ENCODE peak calls at places on chromosomes 5 and 9, in ten cellular contexts. F is esophagus squamous epithelium; N is tibial artery; S is psoas muscle; J is A549; I is ascending aorta; E is PC-3; C is transverse colon; H is CD8-positive, alpha-beta T cell; K is AG04450. P is an unnamed sample.

GRCh38 chr5:37272564-37272963 is 23.4 kb upstream of the CPLANE1 start:
- DNase-seq in J (peak; percentile 41), N (no peak), F (no peak), K (no peak), E (peak; percentile 84), H (no peak), C (peak; percentile 30), S (no peak), I (no peak), P (peak; percentile 22)

GRCh38 chr5:95731571-95732554 is 727 bp downstream of the RHOBTB3 start:
- DNase-seq in F (no peak), J (peak; percentile 19), E (peak; percentile 18), H (peak; percentile 26), I (no peak), C (peak; percentile 56), K (no peak), N (peak; percentile 46), S (peak; percentile 76), P (no peak)

GRCh38 chr5:73592546-73592945 is 27.0 kb downstream of the UTP15 start:
- DNase-seq in J (no peak), F (no peak), C (no peak), N (no peak), S (no peak), K (no peak), I (no peak), E (peak; percentile 50), H (no peak), P (no peak)

GRCh38 chr9:111975709-111976108 is 79.1 kb downstream of the UGCG start:
- DNase-seq in K (no peak), I (no peak), N (no peak), C (peak; percentile 67), H (no peak), S (no peak), F (no peak), J (no peak), E (peak; percentile 21), P (no peak)

GRCh38 chr5:95005811-95006210 is 279.1 kb downstream of the MCTP1 start:
- DNase-seq in C (no peak), N (no peak), F (no peak), S (no peak), K (no peak), J (no peak), E (no peak), I (no peak), H (no peak), P (no peak)

GRCh38 chr5:101664071-101664791 is 631.9 kb downstream of the SLCO4C1 start:
- DNase-seq in F (no peak), S (no peak), K (no peak), E (no peak), J (no peak), H (no peak), N (no peak), C (no peak), I (no peak), P (no peak)

GRCh38 chr5:171309276-171309525 is 153 bp downstream of the TLX3 start:
- DNase-seq in H (no peak), I (no peak), N (no peak), K (no peak), S (no peak), F (no peak), J (no peak), C (no peak), E (no peak), P (no peak)

GRCh38 chr9:97984188-97985057 is 1.3 kb downstream of the ANP32B start:
- DNase-seq in N (peak; percentile 75), S (peak; percentile 94), H (peak; percentile 72), K (peak; percentile 36), C (peak; percentile 79), I (peak; percentile 14), J (peak; percentile 66), E (peak; percentile 74), F (peak; percentile 38), P (no peak)

GRCh38 chr5:108797986-108798385 is 50.3 kb downstream of the FER start:
- DNase-seq in H (no peak), I (no peak), S (no peak), N (no peak), K (no peak), E (no peak), F (no peak), C (no peak), J (no peak), P (no peak)

GRCh38 chr5:108797396-108797795 is 49.7 kb downstream of the FER start:
- DNase-seq in E (peak; percentile 37), J (no peak), C (no peak), N (no peak), K (no peak), F (no peak), H (no peak), S (no peak), I (no peak), P (no peak)

GRCh38 chr5:108798866-108799265 is 51.2 kb downstream of the FER start:
- DNase-seq in C (no peak), N (no peak), J (no peak), E (peak; percentile 58), S (no peak), I (no peak), H (no peak), K (no peak), F (no peak), P (no peak)

GRCh38 chr5:108801776-108802175 is 54.1 kb downstream of the FER start:
- DNase-seq in J (peak; percentile 51), I (no peak), F (no peak), H (no peak), S (no peak), C (no peak), K (peak; percentile 77), E (peak; percentile 92), N (no peak), P (peak; percentile 71)

DNA sequence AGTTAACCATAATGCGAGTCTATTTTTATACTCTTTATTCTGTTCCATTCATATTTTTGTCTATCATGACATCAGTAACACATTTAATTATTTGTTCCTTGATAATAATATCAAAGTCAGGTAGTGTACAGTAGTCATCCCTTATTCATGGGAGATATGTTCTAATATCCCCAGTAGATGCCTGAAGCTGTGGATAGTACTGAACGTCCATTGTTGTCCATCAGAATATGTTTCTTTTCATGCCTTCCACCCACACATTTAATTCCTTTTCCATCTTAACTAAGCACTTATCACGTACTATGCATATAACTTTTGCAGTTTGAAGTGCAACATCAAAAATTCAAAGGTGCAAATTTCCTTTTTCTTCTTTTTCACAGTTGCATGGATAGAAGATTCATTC is 53.6 kb downstream of the FER start:
- DNase-seq in J (no peak), S (no peak), C (no peak), I (no peak), H (no peak), F (no peak), N (no peak), K (no peak), E (no peak), P (no peak)
- H3K27ac ChIP-seq in J (peak overlapping the region; percentile 73), S (no peak overlapping the region), C (no peak overlapping the region), I (no peak overlapping the region), H (no peak overlapping the region), F (no peak overlapping the region), N (no peak overlapping the region), K (peak overlapping the region; percentile 4), E (peak overlapping the region; percentile 71), P (peak overlapping the region; percentile 85)

GRCh38 chr9:130921923-130922662 is 17.0 kb downstream of the FIBCD1 start:
- DNase-seq in N (no peak), I (no peak), E (no peak), H (no peak), S (no peak), K (no peak), F (no peak), J (no peak), C (no peak), P (no peak)
- H3K27ac ChIP-seq in N (no peak overlapping the region), I (no peak overlapping the region), E (no peak overlapping the region), H (no peak overlapping the region), S (no peak overlapping the region), K (no peak overlapping the region), F (no peak overlapping the region), J (no peak overlapping the region), C (no peak overlapping the region), P (no peak overlapping the region)

DNA sequence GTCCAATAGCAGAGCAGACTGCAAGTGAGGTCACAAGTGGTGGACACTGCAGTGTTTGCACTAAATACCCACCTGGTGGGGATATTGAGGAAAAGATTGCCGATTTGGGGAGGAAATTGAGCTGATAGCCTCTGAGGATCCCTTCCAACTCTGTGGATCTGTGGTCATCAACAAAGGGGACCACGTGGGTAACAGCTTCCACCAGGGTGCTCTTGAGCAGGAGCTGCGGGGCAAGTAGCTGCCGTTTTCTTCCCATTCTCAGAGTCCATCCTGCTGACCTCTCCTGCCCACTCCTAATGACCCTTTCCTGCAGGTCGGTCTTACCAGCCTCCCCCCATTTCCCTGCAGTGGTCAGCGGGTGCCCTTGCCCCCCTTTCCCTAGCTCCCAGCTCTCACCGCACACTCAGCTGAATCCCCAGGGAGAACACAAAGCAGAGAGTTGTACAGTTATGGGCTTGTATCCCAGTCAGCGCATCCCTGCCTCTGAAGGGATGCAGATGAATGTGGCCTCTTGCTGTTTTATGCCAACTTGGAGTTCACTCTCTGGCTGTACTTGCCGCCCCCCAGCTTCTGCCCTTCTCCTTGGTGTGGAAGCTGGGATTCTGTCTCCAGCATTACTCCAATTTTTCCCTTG is 18.0 kb downstream of the DAPK1 start:
- DNase-seq in H (no peak), K (no peak), I (no peak), N (no peak), S (no peak), C (no peak), E (no peak), J (no peak), F (no peak), P (no peak)
- H3K27ac ChIP-seq in H (no peak overlapping the region), K (no peak overlapping the region), I (peak overlapping the region; percentile 2), N (no peak overlapping the region), S (no peak overlapping the region), C (peak overlapping the region; percentile 39), E (no peak overlapping the region), J (peak overlapping the region; percentile 50), F (no peak overlapping the region), P (no peak overlapping the region)

GRCh38 chr5:143889986-143890385 is 78.0 kb downstream of the HMHB1 start:
- DNase-seq in F (no peak), N (no peak), S (no peak), C (no peak), K (no peak), E (no peak), H (no peak), J (no peak), I (no peak), P (peak; percentile 75)

GRCh38 chr5:143888912-143889311 is 77.0 kb downstream of the HMHB1 start:
- DNase-seq in F (no peak), H (no peak), C (no peak), J (no peak), K (no peak), I (no peak), E (no peak), S (no peak), N (no peak), P (no peak)

GRCh38 chr5:143887901-143888648 is 76.1 kb downstream of the HMHB1 start:
- DNase-seq in J (no peak), F (no peak), S (no peak), E (peak; percentile 23), I (no peak), C (no peak), K (no peak), H (no peak), N (no peak), P (no peak)

GRCh38 chr5:143887302-143887638 is 75.3 kb downstream of the HMHB1 start:
- DNase-seq in H (no peak), I (no peak), C (no peak), F (no peak), N (peak; percentile 26), J (no peak), K (no peak), S (peak; percentile 54), E (peak; percentile 3), P (no peak)

DNA sequence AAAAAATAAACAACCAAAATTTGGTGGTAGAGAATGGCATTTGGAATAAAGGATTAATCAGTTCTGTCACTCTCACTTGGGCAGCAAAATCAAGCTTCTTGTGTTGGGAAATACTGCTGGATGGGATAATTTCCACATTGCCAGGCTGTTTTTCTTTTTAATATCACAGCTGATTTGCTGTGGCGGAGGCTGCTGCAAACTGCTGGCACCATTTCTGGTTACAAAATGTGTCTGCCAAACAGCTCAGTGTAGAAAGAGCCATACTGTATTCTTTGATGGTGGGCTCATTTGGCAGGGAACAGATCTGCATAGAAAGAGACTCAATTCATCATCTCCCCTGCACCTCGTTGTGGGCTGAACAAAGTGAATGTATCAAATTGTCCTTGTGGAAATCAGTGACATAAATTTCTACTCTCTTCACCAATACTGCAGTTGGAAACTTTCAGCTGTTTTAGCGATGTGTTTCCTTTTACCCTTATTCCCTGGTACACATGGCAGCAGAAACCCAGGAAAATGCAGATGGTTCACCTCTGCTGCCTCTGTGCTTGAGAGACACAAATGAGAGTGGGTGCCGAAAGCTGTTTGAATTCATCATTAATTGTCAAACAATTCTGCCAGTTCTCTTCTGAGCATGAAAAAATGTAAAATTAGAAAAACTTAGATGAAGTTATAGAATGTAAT is 74.8 kb downstream of the HMHB1 start:
- DNase-seq in N (no peak), H (no peak), J (no peak), F (no peak), I (no peak), K (no peak), E (no peak), S (no peak), C (no peak), P (no peak)
- H3K27ac ChIP-seq in N (no peak overlapping the region), H (no peak overlapping the region), J (no peak overlapping the region), F (no peak overlapping the region), I (no peak overlapping the region), K (no peak overlapping the region), E (no peak overlapping the region), S (no peak overlapping the region), C (no peak overlapping the region), P (no peak overlapping the region)

P was measured in epithelial cell of prostate.